ENCODE peak calls at places on chromosomes 2 and 18, in seven cellular contexts. Y is HTR-8/SVneo; V is psoas muscle; H is AG09309; J is stimulated activated CD4-positive, alpha-beta T cell treated with anti-CD3 and anti-CD28 coated beads, TNF-alpha, amount 100 ng/mL, for 48 hours; C is activated T-cell treated with anti-CD3 and anti-CD28 coated beads, Interleukin-2, amount 50 U/mL, for 1 hour; K is kidney epithelial cell. E is an unnamed sample.

GRCh38 chr2:5560981-5561380 is 131.2 kb upstream of the SOX11 start:
- DNase-seq in Y (no peak), V (no peak), H (no peak), J (no peak), C (no peak), K (peak), E (no peak)

GRCh38 chr18:22678486-22678885 is 254.6 kb upstream of the RBBP8 start:
- DNase-seq in Y (no peak), V (no peak), H (no peak), J (no peak), C (no peak), K (no peak), E (no peak)

GRCh38 chr2:101985101-101985792 is 6.5 kb upstream of the IL1R2 start:
- DNase-seq in Y (no peak), V (no peak), H (no peak), J (no peak), C (no peak), K (no peak), E (no peak)

GRCh38 chr2:147696426-147696825 is 148.4 kb upstream of the ACVR2A start:
- DNase-seq in Y (no peak), V (no peak), H (no peak), J (no peak), C (no peak), K (no peak), E (peak)

GRCh38 chr2:42029639-42030195 is 18.1 kb upstream of the PKDCC start:
- DNase-seq in Y (no peak), V (no peak), H (no peak), J (no peak), C (no peak), K (no peak), E (no peak)

GRCh38 chr2:121431214-121431613 is 99.5 kb upstream of the RNU4ATAC start:
- DNase-seq in Y (no peak), V (no peak), H (no peak), J (no peak), C (no peak), K (no peak), E (no peak)

GRCh38 chr2:117984208-117984607 is 29.7 kb downstream of the CCDC93 start:
- DNase-seq in Y (no peak), V (no peak), H (no peak), J (no peak), C (no peak), K (no peak), E (no peak)

GRCh38 chr2:112168422-112169124 is 30.4 kb downstream of the FBLN7 start:
- DNase-seq in Y (no peak), V (no peak), H (no peak), J (no peak), C (no peak), K (no peak), E (no peak)

GRCh38 chr2:179107737-179108136 is 57.8 kb upstream of the CCDC141 start:
- DNase-seq in Y (no peak), V (no peak), H (no peak), J (no peak), C (no peak), K (no peak), E (no peak)

GRCh38 chr2:171522804-171523338 is 597 bp downstream of the CYBRD1 start:
- DNase-seq in Y (no peak), V (peak), H (no peak), J (no peak), C (no peak), K (no peak), E (no peak)

GRCh38 chr2:223797811-223798721 is 39.3 kb downstream of the AP1S3 start:
- DNase-seq in Y (peak), V (no peak), H (no peak), J (no peak), C (no peak), K (no peak), E (peak)

GRCh38 chr2:32427672-32428622 is 71.1 kb downstream of the BIRC6 start:
- DNase-seq in Y (no peak), V (no peak), H (no peak), J (no peak), C (no peak), K (no peak), E (peak)

GRCh38 chr2:170365686-170366085 is 187.7 kb downstream of the MYO3B start:
- DNase-seq in Y (no peak), V (no peak), H (no peak), J (no peak), C (no peak), K (no peak), E (no peak)

GRCh38 chr2:152548111-152548875 is 169.0 kb downstream of the PRPF40A start:
- DNase-seq in Y (no peak), V (no peak), H (no peak), J (no peak), C (no peak), K (no peak), E (no peak)

GRCh38 chr2:158460632-158461297 is 4.0 kb downstream of the PKP4 start:
- DNase-seq in Y (no peak), V (no peak), H (no peak), J (no peak), C (no peak), K (no peak), E (peak)

GRCh38 chr2:27212626-27213471 is 781 bp upstream of the SLC5A6 start:
- DNase-seq in Y (peak), V (no peak), H (peak), J (no peak), C (no peak), K (no peak), E (peak)

GRCh38 chr18:59833785-59834184 is 66.0 kb upstream of the PMAIP1 start:
- DNase-seq in Y (no peak), V (no peak), H (no peak), J (no peak), C (no peak), K (no peak), E (no peak)

GRCh38 chr2:128754246-128754724 is 435.6 kb upstream of the HS6ST1 start:
- DNase-seq in Y (no peak), V (no peak), H (no peak), J (no peak), C (no peak), K (no peak), E (no peak)